ENCODE peak calls at places on chromosomes 2 and 18, in six cellular contexts. One of them, this sample, is unnamed.

GRCh38 chr2:186949716-186950256 is 100.8 kb upstream of the ZSWIM2 start:
- DNase-seq in PC-3: no peak
- DNase-seq in H9: no peak
- DNase-seq in K562: no peak
- DNase-seq in astrocyte: no peak
- DNase-seq in neural progenitor cell: no peak
- DNase-seq in this sample: no peak

GRCh38 chr2:182713611-182714010 is 2.4 kb upstream of the DNAJC10 start:
- DNase-seq in PC-3: no peak
- DNase-seq in H9: no peak
- DNase-seq in K562: no peak
- DNase-seq in astrocyte: no peak
- DNase-seq in neural progenitor cell: no peak
- DNase-seq in this sample: no peak

GRCh38 chr18:45821667-45822066 is 3.8 kb upstream of the SIGLEC15 start:
- DNase-seq in PC-3: no peak
- DNase-seq in H9: no peak
- DNase-seq in K562: no peak
- DNase-seq in astrocyte: no peak
- DNase-seq in neural progenitor cell: no peak
- DNase-seq in this sample: no peak

GRCh38 chr2:237682901-237683670 is 55.7 kb downstream of the LRRFIP1 start:
- DNase-seq in PC-3: no peak
- DNase-seq in H9: no peak
- DNase-seq in K562: no peak
- DNase-seq in astrocyte: no peak
- DNase-seq in neural progenitor cell: no peak
- DNase-seq in this sample: no peak

GRCh38 chr2:231709981-231710750 is 1.8 kb downstream of the PTMA start:
- DNase-seq in PC-3: peak
- DNase-seq in H9: peak
- DNase-seq in K562: peak
- DNase-seq in astrocyte: peak
- DNase-seq in neural progenitor cell: peak
- DNase-seq in this sample: peak

GRCh38 chr2:102451968-102452367 is 21.1 kb upstream of the SLC9A4 start:
- DNase-seq in PC-3: peak
- DNase-seq in H9: no peak
- DNase-seq in K562: no peak
- DNase-seq in astrocyte: no peak
- DNase-seq in neural progenitor cell: peak
- DNase-seq in this sample: no peak

GRCh38 chr2:189439342-189439741 is 1.9 kb upstream of the WDR75 start:
- DNase-seq in PC-3: peak
- DNase-seq in H9: no peak
- DNase-seq in K562: no peak
- DNase-seq in astrocyte: no peak
- DNase-seq in neural progenitor cell: peak
- DNase-seq in this sample: no peak

GRCh38 chr2:67251741-67252140 is 145.4 kb upstream of the ETAA1 start:
- DNase-seq in PC-3: no peak
- DNase-seq in H9: no peak
- DNase-seq in K562: no peak
- DNase-seq in astrocyte: no peak
- DNase-seq in neural progenitor cell: no peak
- DNase-seq in this sample: no peak

GRCh38 chr18:60147326-60147725 is 225.2 kb downstream of the MC4R start:
- DNase-seq in PC-3: no peak
- DNase-seq in H9: no peak
- DNase-seq in K562: no peak
- DNase-seq in astrocyte: no peak
- DNase-seq in neural progenitor cell: no peak
- DNase-seq in this sample: peak

GRCh38 chr2:201840726-201841125 is 34.4 kb downstream of the CDK15 start:
- DNase-seq in PC-3: no peak
- DNase-seq in H9: no peak
- DNase-seq in K562: no peak
- DNase-seq in astrocyte: no peak
- DNase-seq in neural progenitor cell: no peak
- DNase-seq in this sample: no peak

GRCh38 chr2:71223767-71224333 is 3.1 kb downstream of the PAIP2B start:
- DNase-seq in PC-3: peak
- DNase-seq in H9: peak
- DNase-seq in K562: peak
- DNase-seq in astrocyte: peak
- DNase-seq in neural progenitor cell: peak
- DNase-seq in this sample: no peak

GRCh38 chr2:85775406-85776381 is 21.9 kb downstream of the ATOH8 start:
- DNase-seq in PC-3: no peak
- DNase-seq in H9: no peak
- DNase-seq in K562: no peak
- DNase-seq in astrocyte: no peak
- DNase-seq in neural progenitor cell: no peak
- DNase-seq in this sample: peak

GRCh38 chr2:207200136-207200535 is 34.4 kb upstream of the KLF7 start:
- DNase-seq in PC-3: no peak
- DNase-seq in H9: no peak
- DNase-seq in K562: no peak
- DNase-seq in astrocyte: no peak
- DNase-seq in neural progenitor cell: peak
- DNase-seq in this sample: no peak

GRCh38 chr2:42935692-42936631 is 143.6 kb upstream of the HAAO start:
- DNase-seq in PC-3: no peak
- DNase-seq in H9: no peak
- DNase-seq in K562: no peak
- DNase-seq in astrocyte: no peak
- DNase-seq in neural progenitor cell: no peak
- DNase-seq in this sample: peak

GRCh38 chr2:186595219-186595618 is 5.4 kb downstream of the ITGAV start:
- DNase-seq in PC-3: peak
- DNase-seq in H9: no peak
- DNase-seq in K562: peak
- DNase-seq in astrocyte: peak
- DNase-seq in neural progenitor cell: no peak
- DNase-seq in this sample: no peak

GRCh38 chr2:101803945-101804696 is 106.6 kb downstream of the MAP4K4 start:
- DNase-seq in PC-3: no peak
- DNase-seq in H9: no peak
- DNase-seq in K562: no peak
- DNase-seq in astrocyte: no peak
- DNase-seq in neural progenitor cell: peak
- DNase-seq in this sample: no peak

GRCh38 chr2:19879115-19879514 is 22.7 kb downstream of the TTC32 start:
- DNase-seq in PC-3: no peak
- DNase-seq in H9: no peak
- DNase-seq in K562: no peak
- DNase-seq in astrocyte: no peak
- DNase-seq in neural progenitor cell: no peak
- DNase-seq in this sample: peak

GRCh38 chr18:58169472-58169871 is 125.4 kb downstream of the NEDD4L start:
- DNase-seq in PC-3: no peak
- DNase-seq in H9: no peak
- DNase-seq in K562: no peak
- DNase-seq in astrocyte: no peak
- DNase-seq in neural progenitor cell: no peak
- DNase-seq in this sample: no peak

GRCh38 chr2:31384351-31384750 is 30.2 kb downstream of the XDH start:
- DNase-seq in PC-3: peak
- DNase-seq in H9: no peak
- DNase-seq in K562: no peak
- DNase-seq in astrocyte: peak
- DNase-seq in neural progenitor cell: no peak
- DNase-seq in this sample: peak

GRCh38 chr2:222426836-222427130 is 2.4 kb downstream of the SGPP2 start:
- DNase-seq in PC-3: no peak
- DNase-seq in H9: no peak
- DNase-seq in K562: no peak
- DNase-seq in astrocyte: no peak
- DNase-seq in neural progenitor cell: no peak
- DNase-seq in this sample: no peak

GRCh38 chr2:179655627-179656026 is 205.8 kb downstream of the ZNF385B start:
- DNase-seq in PC-3: peak
- DNase-seq in H9: no peak
- DNase-seq in K562: no peak
- DNase-seq in astrocyte: peak
- DNase-seq in neural progenitor cell: no peak
- DNase-seq in this sample: peak

GRCh38 chr2:219118504-219118903 is 42.1 kb downstream of the NHEJ1 start:
- DNase-seq in PC-3: no peak
- DNase-seq in H9: no peak
- DNase-seq in K562: no peak
- DNase-seq in astrocyte: no peak
- DNase-seq in neural progenitor cell: peak
- DNase-seq in this sample: no peak

GRCh38 chr2:218081063-218081462 is 12.0 kb downstream of the RUFY4 start:
- DNase-seq in PC-3: no peak
- DNase-seq in H9: no peak
- DNase-seq in K562: no peak
- DNase-seq in astrocyte: no peak
- DNase-seq in neural progenitor cell: no peak
- DNase-seq in this sample: no peak

GRCh38 chr2:146874260-146874658 is 970.6 kb upstream of the ACVR2A start:
- DNase-seq in PC-3: peak
- DNase-seq in H9: no peak
- DNase-seq in K562: no peak
- DNase-seq in astrocyte: peak
- DNase-seq in neural progenitor cell: no peak
- DNase-seq in this sample: no peak

GRCh38 chr2:188813846-188814245 is 160.3 kb upstream of the COL3A1 start:
- DNase-seq in PC-3: no peak
- DNase-seq in H9: no peak
- DNase-seq in K562: no peak
- DNase-seq in astrocyte: peak
- DNase-seq in neural progenitor cell: peak
- DNase-seq in this sample: no peak

GRCh38 chr18:51165296-51165695 is 32.2 kb downstream of the MEX3C start:
- DNase-seq in PC-3: no peak
- DNase-seq in H9: no peak
- DNase-seq in K562: no peak
- DNase-seq in astrocyte: no peak
- DNase-seq in neural progenitor cell: no peak
- DNase-seq in this sample: no peak

GRCh38 chr2:162092656-162093556 is 18.9 kb upstream of the DPP4 start:
- DNase-seq in PC-3: peak
- DNase-seq in H9: no peak
- DNase-seq in K562: no peak
- DNase-seq in astrocyte: peak
- DNase-seq in neural progenitor cell: no peak
- DNase-seq in this sample: peak

GRCh38 chr18:49726564-49726963 is 86.8 kb downstream of the ACAA2 start:
- DNase-seq in PC-3: no peak
- DNase-seq in H9: no peak
- DNase-seq in K562: no peak
- DNase-seq in astrocyte: no peak
- DNase-seq in neural progenitor cell: no peak
- DNase-seq in this sample: peak
- H3K4me2 ChIP-seq in PC-3: no peak
- H3K4me2 ChIP-seq in H9: no peak
- H3K4me2 ChIP-seq in K562: no peak
- H3K4me2 ChIP-seq in astrocyte: peak
- H3K4me2 ChIP-seq in neural progenitor cell: no peak
- H3K4me2 ChIP-seq in this sample: peak

DNA sequence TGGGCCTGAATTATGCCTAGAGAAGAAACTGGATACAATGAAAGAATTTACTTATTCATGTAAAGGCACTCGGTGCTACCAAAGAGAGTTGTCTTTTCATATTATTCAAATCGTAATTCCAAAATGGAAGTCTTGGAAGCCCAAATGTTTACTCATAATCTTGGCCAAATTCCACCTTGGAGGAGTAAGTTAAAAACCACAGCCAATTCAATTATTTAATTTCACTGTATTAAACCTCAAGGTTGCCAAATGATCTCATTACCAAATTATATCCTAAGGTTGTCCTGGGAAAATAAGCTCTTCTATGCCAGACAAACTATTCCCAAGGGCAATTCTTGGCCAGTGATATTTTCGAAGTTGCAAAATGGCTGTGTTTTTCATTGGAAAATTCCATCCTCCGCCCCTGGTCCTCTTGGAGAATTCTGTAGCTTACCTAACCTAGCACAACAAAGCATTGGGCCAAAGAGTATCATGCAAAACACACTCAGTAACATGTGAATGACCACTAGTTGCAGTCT is 11.1 kb upstream of the VPS4B start:
- DNase-seq in PC-3: no peak
- DNase-seq in H9: no peak
- DNase-seq in K562: no peak
- DNase-seq in astrocyte: no peak
- DNase-seq in neural progenitor cell: no peak
- DNase-seq in this sample: no peak
- TF ChIP-seq CTCF in PC-3: no peak
- TF ChIP-seq CTCF in H9: no peak
- TF ChIP-seq CTCF in K562: no peak
- TF ChIP-seq CTCF in astrocyte: no peak
- TF ChIP-seq CTCF in neural progenitor cell: no peak
- TF ChIP-seq CTCF in this sample: no peak

GRCh38 chr2:120710256-120710655 is 25.4 kb upstream of the GLI2 start:
- DNase-seq in PC-3: no peak
- DNase-seq in H9: no peak
- DNase-seq in K562: no peak
- DNase-seq in astrocyte: peak
- DNase-seq in neural progenitor cell: no peak
- DNase-seq in this sample: no peak
- H3K4me2 ChIP-seq in PC-3: no peak
- H3K4me2 ChIP-seq in H9: peak
- H3K4me2 ChIP-seq in K562: no peak
- H3K4me2 ChIP-seq in astrocyte: peak
- H3K4me2 ChIP-seq in neural progenitor cell: peak
- H3K4me2 ChIP-seq in this sample: no peak

DNA sequence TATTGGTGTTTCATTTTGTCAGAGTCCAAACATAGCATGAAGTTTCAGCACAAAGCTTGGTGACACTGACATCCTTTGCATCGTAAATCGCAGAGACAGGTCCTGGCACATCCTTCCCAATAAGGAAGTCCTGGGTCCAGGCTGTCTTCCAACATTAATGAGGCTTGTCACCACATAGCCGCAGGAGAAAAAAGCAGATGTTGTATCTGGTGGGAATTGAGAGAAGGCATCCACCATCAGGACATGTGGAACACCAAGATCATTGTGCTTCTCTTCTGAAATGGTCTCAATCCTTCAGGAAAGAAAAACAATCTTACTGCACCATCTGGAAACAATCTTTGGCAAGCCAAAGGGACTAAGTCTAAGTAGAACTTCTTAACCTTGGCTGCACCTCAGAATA is 119.1 kb upstream of the ARHGAP28 start:
- DNase-seq in PC-3: no peak
- DNase-seq in H9: no peak
- DNase-seq in K562: no peak
- DNase-seq in astrocyte: no peak
- DNase-seq in neural progenitor cell: no peak
- DNase-seq in this sample: no peak
- TF ChIP-seq CTCF in PC-3: no peak
- TF ChIP-seq CTCF in H9: no peak
- TF ChIP-seq CTCF in K562: no peak
- TF ChIP-seq CTCF in astrocyte: no peak
- TF ChIP-seq CTCF in neural progenitor cell: no peak
- TF ChIP-seq CTCF in this sample: no peak